ENCODE peak calls at places on chromosomes 11 and 22, in six cellular contexts. B, E, R, Q, G and O are unnamed samples. For H3K4me1, the result is how much of the 10 kb centered on the place peaks cover.

GRCh38 chr11:59918987-59919589 is 19.1 kb upstream of the OOSP1 start:
- DNase-seq in G (no peak), B (peak), R (peak), Q (peak), E (peak), O (no peak)

GRCh38 chr11:58626915-58627483 is 4.5 kb downstream of the CNTF start:
- DNase-seq in Q (no peak), B (peak), R (peak), E (no peak), G (no peak), O (no peak)

GRCh38 chr11:10076458-10077141 is 217.4 kb downstream of the SBF2 start:
- DNase-seq in G (no peak), E (peak), R (peak), Q (peak), B (peak), O (peak)

GRCh38 chr11:37712246-37712645 is 1114.2 kb upstream of the RAG2 start:
- DNase-seq in R (peak), Q (no peak), E (peak), G (no peak), B (peak), O (no peak)

GRCh38 chr11:131658952-131659351 is 288.5 kb downstream of the NTM start:
- DNase-seq in Q (no peak), R (no peak), G (no peak), B (no peak), E (no peak), O (no peak)

GRCh38 chr22:43835166-43835565 is 23.1 kb upstream of the EFCAB6 start:
- DNase-seq in B (no peak), E (no peak), Q (no peak), G (no peak), R (no peak), O (no peak)

GRCh38 chr11:130161441-130161840 is 1.9 kb downstream of the ST14 start:
- DNase-seq in R (no peak), G (no peak), E (no peak), Q (no peak), B (no peak), O (peak)

GRCh38 chr11:55942785-55943392 is 6.7 kb upstream of the OR5I1 start:
- DNase-seq in Q (peak), R (peak), G (no peak), E (peak), B (peak), O (no peak)

GRCh38 chr11:40186401-40187091 is 1272.9 kb downstream of the LRRC4C start:
- DNase-seq in R (no peak), G (no peak), Q (no peak), B (no peak), E (peak), O (no peak)

GRCh38 chr11:27201454-27202302 is 161.1 kb downstream of the BBOX1 start:
- DNase-seq in Q (no peak), R (peak), G (peak), B (peak), E (no peak), O (peak)

GRCh38 chr11:120929664-120930154 is 94.2 kb upstream of the TBCEL start:
- DNase-seq in E (peak), G (no peak), R (peak), Q (peak), B (peak), O (no peak)

GRCh38 chr11:92399702-92400101 is 175.1 kb downstream of the FAT3 start:
- DNase-seq in E (peak), Q (no peak), R (no peak), G (no peak), B (no peak), O (no peak)

GRCh38 chr11:11348303-11348702 is 4.7 kb downstream of the CSNK2A3 start:
- DNase-seq in B (no peak), R (no peak), G (no peak), E (no peak), Q (no peak), O (no peak)

GRCh38 chr11:121249039-121249663 is 43.4 kb upstream of the SC5D start:
- DNase-seq in G (no peak), E (peak), B (peak), Q (peak), R (peak), O (no peak)

GRCh38 chr22:47401592-47401898 is 639.1 kb downstream of the TBC1D22A start:
- DNase-seq in R (no peak), G (no peak), Q (no peak), B (no peak), E (no peak), O (no peak)

GRCh38 chr11:100827934-100828661 is 141.0 kb downstream of the ARHGAP42 start:
- DNase-seq in R (peak), B (peak), G (no peak), E (peak), Q (peak), O (no peak)

GRCh38 chr11:88623536-88623935 is 286.0 kb upstream of the CTSC start:
- DNase-seq in R (peak), B (peak), E (no peak), Q (no peak), G (no peak), O (no peak)

GRCh38 chr11:76131585-76131984 is 74.7 kb downstream of the WNT11 start:
- DNase-seq in E (no peak), R (no peak), Q (no peak), B (no peak), G (no peak), O (no peak)

DNA sequence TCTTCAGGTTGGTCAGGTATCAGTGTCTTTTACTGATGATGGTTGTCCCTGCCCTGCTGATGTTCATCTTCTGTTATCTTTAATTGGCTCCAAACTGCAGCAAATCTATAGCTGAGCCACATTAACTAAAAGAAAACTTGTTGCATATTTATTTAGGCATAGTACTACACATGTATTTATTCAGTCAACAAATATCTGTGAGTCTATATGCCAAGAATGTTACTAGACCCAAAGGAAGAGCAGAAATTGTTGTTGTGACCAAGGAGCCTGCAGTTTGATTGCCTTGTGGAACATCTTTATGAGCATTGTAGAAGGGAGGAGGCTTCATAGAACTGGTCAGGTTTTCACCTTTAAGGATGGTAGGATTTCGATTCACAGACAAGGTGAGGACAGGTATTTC is 10.1 kb downstream of the BMAL1 start:
- DNase-seq in B (no peak), E (no peak), R (no peak), Q (no peak), G (no peak), O (no peak)
- H3K4me1 ChIP-seq in B (under half), E (under half), R (under half), Q (under half), G (under half), O (under half)

GRCh38 chr22:49983148-49984042 is 22.8 kb downstream of the PIM3 start:
- DNase-seq in Q (no peak), G (peak), E (peak), B (no peak), R (peak), O (no peak)
- H3K4me3 ChIP-seq in Q (no peak), G (peak), E (peak), B (peak), R (no peak), O (no peak)

DNA sequence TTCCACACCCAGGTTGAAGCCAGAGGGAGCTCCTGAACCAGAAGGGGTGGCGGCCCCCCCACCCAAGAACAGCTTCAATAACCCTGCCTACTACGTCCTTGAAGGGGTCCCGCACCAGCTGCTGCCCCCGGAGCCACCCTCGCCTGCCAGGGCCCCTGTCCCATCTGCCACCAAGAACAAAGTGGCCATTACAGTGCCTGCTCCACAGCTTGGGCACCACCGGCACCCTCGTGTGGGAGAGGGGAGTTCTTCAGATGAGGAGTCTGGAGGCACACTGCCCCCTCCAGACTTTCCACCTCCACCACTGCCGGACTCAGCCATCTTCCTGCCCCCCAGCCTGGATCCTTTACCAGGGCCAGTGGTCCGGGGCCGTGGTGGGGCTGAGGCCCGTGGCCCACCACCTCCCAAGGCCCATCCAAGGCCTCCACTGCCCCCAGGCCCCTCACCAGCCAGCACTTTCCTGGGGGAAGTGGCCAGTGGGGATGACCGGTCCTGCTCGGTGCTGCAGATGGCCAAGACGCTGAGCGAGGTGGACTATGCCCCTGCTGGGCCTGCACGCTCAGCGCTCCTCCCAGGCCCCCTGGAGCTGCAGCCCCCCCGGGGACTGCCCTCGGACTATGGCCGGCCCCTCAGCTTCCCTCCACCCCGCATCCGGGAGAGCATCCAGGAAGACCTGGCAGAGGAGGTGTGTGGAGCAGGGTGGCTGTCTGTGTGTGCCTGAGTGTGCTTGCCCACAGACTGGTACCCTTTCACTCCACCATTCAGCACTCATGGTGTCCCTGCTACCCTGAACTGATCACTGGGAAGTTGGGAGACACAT is 6.7 kb downstream of the PHOX2A start:
- DNase-seq in R (no peak), G (no peak), B (no peak), Q (no peak), E (no peak), O (no peak)
- TF ChIP-seq CTCF in R (no peak), G (no peak), B (no peak), Q (no peak), E (no peak), O (no peak)

GRCh38 chr11:1506981-1507380 is 20.4 kb upstream of the MOB2 start:
- DNase-seq in E (no peak), R (no peak), G (no peak), B (no peak), Q (no peak), O (no peak)

GRCh38 chr11:1509626-1510255 is 23.2 kb upstream of the MOB2 start:
- DNase-seq in B (no peak), Q (no peak), G (no peak), E (no peak), R (no peak), O (peak)

GRCh38 chr11:1508986-1509385 is 22.4 kb upstream of the MOB2 start:
- DNase-seq in R (no peak), Q (no peak), B (no peak), E (no peak), G (no peak), O (no peak)

GRCh38 chr11:1507381-1508140 is 21.0 kb upstream of the MOB2 start:
- DNase-seq in Q (no peak), R (no peak), G (no peak), B (no peak), E (no peak), O (no peak)

DNA sequence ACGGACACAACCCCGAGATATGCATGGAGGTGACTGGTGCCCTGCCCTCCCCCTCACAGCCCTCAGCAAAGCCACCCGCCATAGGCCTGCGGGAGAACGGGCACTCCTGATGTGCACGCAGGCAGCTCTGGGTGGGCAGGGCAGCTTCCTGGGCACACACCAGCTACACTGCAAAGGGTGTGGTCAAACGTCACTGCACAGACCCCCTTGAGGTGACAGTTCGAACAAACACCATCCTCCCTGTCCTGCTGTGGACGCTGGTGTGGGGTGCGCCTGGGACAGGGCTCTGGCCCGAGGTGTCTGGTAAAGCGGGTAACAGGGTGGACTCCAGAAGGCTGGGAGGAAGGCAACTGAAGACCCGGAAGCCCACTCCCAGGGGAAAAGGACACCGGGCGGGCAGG is 21.9 kb upstream of the MOB2 start:
- DNase-seq in G (no peak), E (no peak), R (no peak), B (no peak), Q (no peak), O (no peak)
- H3K4me1 ChIP-seq in G (under half), E (under half), R (under half), B (under half), Q (under half), O (under half)

DNA sequence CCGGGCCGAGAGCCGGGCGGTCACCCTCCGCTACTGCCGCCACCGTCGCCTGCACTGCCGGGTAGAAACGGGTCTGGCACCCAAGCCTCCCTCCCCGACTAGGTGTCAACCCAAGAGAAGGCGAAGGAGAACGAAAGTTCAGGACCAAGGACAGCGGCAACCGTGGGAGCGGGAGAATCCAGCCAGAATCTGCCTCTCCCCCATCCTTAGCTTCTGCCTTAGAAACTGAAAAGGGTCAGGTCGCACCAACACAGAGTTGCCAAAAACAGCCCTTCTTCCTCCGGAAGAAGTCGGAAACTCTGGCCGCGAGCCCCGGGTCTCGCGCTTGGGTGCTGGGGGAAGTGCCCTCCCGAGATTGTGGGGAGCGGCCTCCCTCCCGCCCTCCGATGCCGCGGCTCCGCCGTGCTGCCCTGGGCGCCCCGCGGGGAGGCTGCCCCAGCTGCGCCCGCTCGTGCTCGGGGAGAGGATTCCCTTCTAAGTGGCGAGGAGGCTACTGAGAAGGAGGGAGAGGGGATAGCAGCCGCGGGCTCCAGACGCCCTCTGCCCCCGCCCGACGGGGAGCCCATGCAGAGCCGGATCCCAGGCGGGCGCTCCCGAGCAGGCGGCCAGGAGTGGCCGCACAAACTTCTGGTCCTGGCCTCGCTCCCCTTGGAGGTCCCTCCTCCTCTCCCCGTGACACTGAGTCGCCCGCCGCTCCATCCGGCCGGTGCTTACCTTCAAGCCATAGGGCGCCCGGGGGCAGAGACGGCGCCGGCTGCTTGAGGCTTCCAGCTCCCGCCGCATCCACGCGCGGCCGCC is 637 bp downstream of the DRD2 start:
- DNase-seq in Q (no peak), G (peak), B (peak), E (peak), R (peak), O (peak)
- H3K4me3 ChIP-seq in Q (no peak), G (peak), B (no peak), E (peak), R (peak), O (no peak)

DNA sequence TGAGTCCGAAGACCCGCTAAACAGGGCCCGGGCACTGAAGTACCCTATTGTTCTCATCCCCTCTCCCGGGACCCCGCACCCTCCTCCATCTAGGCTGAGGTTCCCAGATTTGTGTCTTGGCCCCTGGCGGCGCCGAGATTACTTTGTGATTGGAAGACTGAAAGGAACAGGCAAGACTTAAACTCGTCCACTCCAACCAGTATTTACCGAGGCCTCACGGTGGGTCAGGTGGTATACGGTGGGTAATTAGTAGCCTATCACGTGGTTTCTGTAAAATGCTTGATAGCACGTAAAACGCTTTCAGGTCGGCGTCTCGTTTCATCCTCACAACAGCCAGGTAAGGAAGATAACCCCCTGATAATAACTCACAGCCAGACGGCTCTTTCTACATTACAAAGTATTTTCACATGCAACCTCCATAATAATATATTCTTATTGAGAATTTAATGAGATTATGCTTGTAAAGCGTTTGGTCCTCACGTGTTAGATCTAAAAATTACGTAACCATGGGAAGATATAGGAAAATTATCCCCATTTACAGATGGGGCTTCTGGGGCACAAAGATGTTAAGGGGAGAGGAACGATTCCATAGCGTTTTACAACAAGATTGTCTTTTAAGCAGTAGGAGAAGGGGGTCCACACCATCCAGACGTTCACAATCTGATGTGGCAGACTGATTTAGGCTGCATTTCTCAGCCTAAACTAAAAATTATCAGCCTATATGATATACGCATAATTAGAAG is 642 bp upstream of the PIK3C2A start:
- DNase-seq in R (peak), G (no peak), Q (peak), E (peak), B (peak), O (peak)
- TF ChIP-seq CTCF in R (no peak), G (no peak), Q (no peak), E (no peak), B (no peak), O (no peak)

DNA sequence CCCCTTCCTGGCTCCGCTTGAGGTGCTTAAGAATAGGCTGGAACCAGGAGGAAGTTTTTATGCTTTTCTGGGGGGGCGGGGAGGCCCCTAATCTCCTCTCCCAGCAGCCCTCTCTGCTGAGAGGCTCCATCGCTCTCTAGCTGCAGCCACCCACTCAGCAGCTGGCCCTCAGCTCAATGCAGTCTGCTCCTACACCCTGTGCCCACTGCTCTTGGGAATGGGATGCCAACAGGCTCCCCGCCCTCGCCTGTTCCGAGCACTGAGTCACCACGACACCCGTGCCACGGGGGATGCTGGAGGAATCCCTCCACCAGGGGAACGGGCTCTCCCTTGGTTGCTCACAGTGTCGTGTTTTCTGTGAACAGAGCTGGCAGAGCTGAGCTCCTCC is 23.5 kb upstream of the SUSD2 start:
- DNase-seq in E (no peak), G (no peak), Q (no peak), R (no peak), B (no peak), O (no peak)
- H3K4me1 ChIP-seq in E (under half), G (under half), Q (under half), R (under half), B (under half), O (under half)

DNA sequence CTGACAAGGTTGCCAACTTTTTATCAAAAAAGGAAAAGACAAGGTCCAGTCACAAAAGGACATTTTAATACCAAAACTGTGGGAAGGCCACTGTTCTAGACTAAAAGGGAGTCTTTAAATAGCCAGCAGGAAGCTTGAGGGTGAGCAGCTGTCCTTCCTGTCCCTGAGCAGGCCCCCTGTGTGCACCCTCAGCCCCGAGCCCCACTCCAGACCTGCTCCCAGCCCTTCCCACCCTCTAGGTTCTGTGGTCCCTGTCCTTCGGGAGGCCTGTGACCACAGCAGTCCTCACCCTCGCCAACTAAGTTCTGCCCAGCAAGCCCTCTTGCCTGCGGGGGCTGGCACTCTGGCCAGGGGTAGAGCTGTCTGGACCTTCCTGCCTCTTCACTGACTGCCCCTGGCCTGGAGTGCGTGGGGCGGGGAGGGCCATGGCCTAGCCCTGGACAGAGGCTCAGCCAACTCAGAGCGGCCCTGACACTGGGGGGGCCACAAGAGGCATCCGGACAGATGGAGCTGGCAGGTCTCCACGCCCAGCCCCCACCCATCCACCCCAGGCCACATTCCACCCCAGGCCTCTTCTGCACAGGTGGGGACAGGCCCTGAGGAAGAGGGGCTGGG is 1.6 kb upstream of the PLXNB2 start:
- DNase-seq in G (no peak), B (no peak), Q (no peak), E (no peak), R (no peak), O (peak)
- H3K4me3 ChIP-seq in G (no peak), B (no peak), Q (no peak), E (no peak), R (no peak), O (no peak)